ENCODE peak calls at places on chromosomes 2 and 18, in nine cellular contexts. L is GM23338, W is HCT116, X is IMR-90, E is left lung, I is brain microvascular endothelial cell, M is spleen, Y is upper lobe of right lung, F is GM12864. Q is an unnamed sample.

GRCh38 chr2:199946196-199946595 is 9.1 kb downstream of the TYW5 start:
- DNase-seq in L (no peak), W (no peak), X (no peak), E (no peak), I (no peak), M (no peak), Y (no peak), F (no peak), Q (no peak)

GRCh38 chr2:207481924-207482323 is 47.8 kb upstream of the CREB1 start:
- DNase-seq in L (no peak), W (no peak), X (no peak), E (no peak), I (no peak), M (no peak), Y (no peak), F (no peak), Q (no peak)

GRCh38 chr2:105812180-105813044 is 67.7 kb downstream of the NCK2 start:
- DNase-seq in L (no peak), W (no peak), X (peak; percentile 93), E (no peak), I (peak; percentile 61), M (no peak), Y (no peak), F (no peak), Q (peak; percentile 88)

GRCh38 chr2:169038338-169038757 is 7.2 kb upstream of the ABCB11 start:
- DNase-seq in L (no peak), W (no peak), X (no peak), E (no peak), I (peak; percentile 46), M (no peak), Y (no peak), F (no peak), Q (peak; percentile 37)

GRCh38 chr2:5695641-5696350 is 3.6 kb downstream of the SOX11 start:
- DNase-seq in L (peak; percentile 67), W (no peak), X (peak; percentile 55), E (no peak), I (peak; percentile 27), M (no peak), Y (no peak), F (no peak), Q (peak; percentile 72)

GRCh38 chr2:44211183-44211582 is 42.5 kb downstream of the PPM1B start:
- DNase-seq in L (no peak), W (no peak), X (no peak), E (no peak), I (no peak), M (no peak), Y (no peak), F (no peak), Q (no peak)

GRCh38 chr2:77521931-77522470 is at the start of gene LRRTM4:
- DNase-seq in L (peak; percentile 77), W (no peak), X (no peak), E (no peak), I (no peak), M (no peak), Y (no peak), F (no peak), Q (peak; percentile 1)

GRCh38 chr2:11187083-11187619 is 31.9 kb downstream of the SLC66A3 start:
- DNase-seq in L (no peak), W (peak; percentile 36), X (peak; percentile 77), E (no peak), I (peak; percentile 61), M (no peak), Y (no peak), F (no peak), Q (peak; percentile 68)

GRCh38 chr2:184735611-184736010 is 137.3 kb downstream of the ZNF804A start:
- DNase-seq in L (no peak), W (no peak), X (no peak), E (no peak), I (no peak), M (no peak), Y (no peak), F (no peak), Q (no peak)

GRCh38 chr2:222492683-222493082 is 68.3 kb downstream of the SGPP2 start:
- DNase-seq in L (no peak), W (no peak), X (no peak), E (no peak), I (no peak), M (no peak), Y (no peak), F (no peak), Q (no peak)

GRCh38 chr2:127115471-127116199 is 8.7 kb upstream of the BIN1 start:
- DNase-seq in L (no peak), W (no peak), X (no peak), E (peak; percentile 11), I (no peak), M (peak; percentile 62), Y (no peak), F (no peak), Q (no peak)

GRCh38 chr2:56754627-56755026 is 570.8 kb downstream of the CCDC85A start:
- DNase-seq in L (no peak), W (no peak), X (no peak), E (no peak), I (no peak), M (no peak), Y (no peak), F (no peak), Q (no peak)

GRCh38 chr18:35582899-35583558 is 1.5 kb downstream of the GALNT1 start:
- DNase-seq in L (peak; percentile 17), W (no peak), X (peak; percentile 45), E (no peak), I (peak; percentile 59), M (no peak), Y (no peak), F (no peak), Q (peak; percentile 52)

GRCh38 chr18:79522451-79523220 is 126.9 kb downstream of the NFATC1 start:
- DNase-seq in L (no peak), W (no peak), X (no peak), E (peak; percentile 26), I (no peak), M (peak; percentile 84), Y (peak; percentile 55), F (no peak), Q (no peak)

GRCh38 chr2:8252997-8253694 is 428.7 kb upstream of the ID2 start:
- DNase-seq in L (no peak), W (no peak), X (no peak), E (no peak), I (no peak), M (no peak), Y (no peak), F (no peak), Q (no peak)

GRCh38 chr2:100321181-100321880 is 970 bp downstream of the LONRF2 start:
- DNase-seq in L (peak; percentile 82), W (no peak), X (peak; percentile 21), E (peak; percentile 36), I (peak; percentile 7), M (peak; percentile 71), Y (peak; percentile 85), F (no peak), Q (peak; percentile 31)
- TF ChIP-seq CTCF in L (peak; percentile 32), W (no peak), X (no peak), E (peak; percentile 18), I (peak; percentile 1), M (no peak), Y (peak; percentile 30), F (no peak), Q (no peak)

DNA sequence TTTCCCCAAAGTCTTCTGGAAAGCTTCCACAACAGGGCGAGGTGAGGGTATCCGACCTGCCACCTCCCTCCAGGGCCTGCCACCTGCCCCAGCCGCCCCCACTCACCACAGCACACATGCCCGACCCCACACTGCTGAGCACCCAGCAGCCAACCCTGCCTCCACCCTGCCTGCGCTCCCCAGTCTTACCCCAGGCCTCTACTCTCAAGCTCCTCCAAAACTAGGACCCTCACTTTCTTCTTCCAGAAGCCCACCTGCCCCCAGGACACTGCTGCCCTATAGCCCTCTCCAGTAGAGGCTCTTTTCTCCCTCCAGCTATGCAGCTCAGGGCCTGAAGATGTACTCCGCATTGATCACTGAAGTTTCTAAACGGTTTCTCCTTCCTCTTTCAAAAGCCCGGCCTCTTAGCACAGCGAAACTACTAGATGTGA is 128.9 kb upstream of the SLC1A4 start:
- DNase-seq in L (no peak), W (no peak), X (no peak), E (no peak), I (no peak), M (peak; percentile 87), Y (no peak), F (no peak), Q (no peak)
- H3K4me3 ChIP-seq in L (peak overlapping the region; percentile 64), W (peak overlapping the region; percentile 27), X (no peak overlapping the region), E (no peak overlapping the region), I (no peak overlapping the region), M (peak overlapping the region; percentile 36), Y (peak overlapping the region; percentile 46), F (peak overlapping the region; percentile 55), Q (no peak overlapping the region)

GRCh38 chr2:177622516-177622915 is 229.9 kb downstream of the AGPS start:
- DNase-seq in L (peak; percentile 54), W (peak; percentile 13), X (no peak), E (no peak), I (no peak), M (no peak), Y (no peak), F (no peak), Q (no peak)
- TF ChIP-seq CTCF in L (peak; percentile 18), W (peak; percentile 29), X (no peak), E (no peak), I (no peak), M (no peak), Y (no peak), F (no peak), Q (no peak)

DNA sequence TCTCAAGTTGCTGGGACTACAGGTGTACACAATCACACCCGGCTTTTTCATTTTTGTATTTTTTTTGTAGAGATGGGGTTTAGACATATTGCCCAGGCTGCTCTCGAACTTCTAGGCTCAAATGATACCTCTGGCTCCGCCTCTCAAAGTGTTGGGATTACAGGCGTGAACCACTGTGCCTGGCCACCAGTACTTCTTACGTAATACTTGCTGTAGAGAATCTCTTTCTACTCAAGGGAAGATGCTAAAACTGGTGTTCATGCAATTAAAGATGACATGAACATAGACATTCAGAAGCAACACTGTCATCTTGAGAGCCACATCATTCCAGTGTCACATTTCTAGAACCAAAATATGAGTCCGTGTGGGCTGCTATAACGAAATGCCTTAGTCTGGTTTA is 53.7 kb upstream of the FRZB start:
- DNase-seq in L (no peak), W (no peak), X (no peak), E (no peak), I (no peak), M (no peak), Y (no peak), F (no peak), Q (no peak)
- H3K4me3 ChIP-seq in L (no peak overlapping the region), W (no peak overlapping the region), X (no peak overlapping the region), E (no peak overlapping the region), I (no peak overlapping the region), M (no peak overlapping the region), Y (no peak overlapping the region), F (no peak overlapping the region), Q (no peak overlapping the region)